ENCODE peak calls at places on chromosomes 4 and X, in six cellular contexts. One of them, this sample, is unnamed.

GRCh38 chr4:40842725-40843401 is 93.1 kb downstream of the NSUN7 start:
- DNase-seq in small intestine: no peak
- DNase-seq in heart left ventricle: no peak
- DNase-seq in upper lobe of right lung: no peak
- DNase-seq in heart right ventricle: no peak
- DNase-seq in mesenchymal stem cell: peak; percentile 51
- DNase-seq in this sample: no peak

GRCh38 chrX:129842510-129843208 is 1.0 kb downstream of the ZDHHC9 start:
- DNase-seq in mesenchymal stem cell: peak; percentile 61
- DNase-seq in heart right ventricle: peak; percentile 18
- DNase-seq in upper lobe of right lung: peak; percentile 64
- DNase-seq in small intestine: peak; percentile 70
- DNase-seq in heart left ventricle: peak; percentile 7
- DNase-seq in this sample: no peak

GRCh38 chrX:99914676-99915075 is 495.4 kb downstream of the PCDH19 start:
- DNase-seq in heart left ventricle: no peak
- DNase-seq in upper lobe of right lung: no peak
- DNase-seq in small intestine: no peak
- DNase-seq in heart right ventricle: no peak
- DNase-seq in mesenchymal stem cell: no peak
- DNase-seq in this sample: no peak

GRCh38 chr4:83378426-83378825 is 43.8 kb upstream of the HPSE start:
- DNase-seq in mesenchymal stem cell: no peak
- DNase-seq in heart right ventricle: no peak
- DNase-seq in small intestine: no peak
- DNase-seq in upper lobe of right lung: no peak
- DNase-seq in heart left ventricle: no peak
- DNase-seq in this sample: no peak

GRCh38 chr4:81648576-81649272 is 177.0 kb upstream of the RASGEF1B start:
- DNase-seq in heart left ventricle: no peak
- DNase-seq in small intestine: peak; percentile 32
- DNase-seq in upper lobe of right lung: no peak
- DNase-seq in heart right ventricle: no peak
- DNase-seq in mesenchymal stem cell: no peak
- DNase-seq in this sample: peak; percentile 10

GRCh38 chr4:14539246-14539645 is 463.0 kb upstream of the CPEB2 start:
- DNase-seq in heart right ventricle: no peak
- DNase-seq in upper lobe of right lung: no peak
- DNase-seq in mesenchymal stem cell: no peak
- DNase-seq in heart left ventricle: no peak
- DNase-seq in small intestine: no peak
- DNase-seq in this sample: no peak

GRCh38 chr4:137609693-137610450 is 77.6 kb upstream of the PCDH18 start:
- DNase-seq in small intestine: no peak
- DNase-seq in upper lobe of right lung: no peak
- DNase-seq in heart right ventricle: no peak
- DNase-seq in heart left ventricle: no peak
- DNase-seq in mesenchymal stem cell: peak; percentile 88
- DNase-seq in this sample: no peak

GRCh38 chrX:67104982-67105757 is 438.7 kb upstream of the AR start:
- DNase-seq in heart left ventricle: peak; percentile 6
- DNase-seq in upper lobe of right lung: no peak
- DNase-seq in mesenchymal stem cell: no peak
- DNase-seq in heart right ventricle: no peak
- DNase-seq in small intestine: no peak
- DNase-seq in this sample: no peak

GRCh38 chr4:155433636-155434360 is 57.0 kb upstream of the MAP9 start:
- DNase-seq in small intestine: no peak
- DNase-seq in heart right ventricle: no peak
- DNase-seq in mesenchymal stem cell: peak; percentile 61
- DNase-seq in upper lobe of right lung: no peak
- DNase-seq in heart left ventricle: no peak
- DNase-seq in this sample: no peak

GRCh38 chr4:85967872-85968271 is 392.0 kb downstream of the MAPK10 start:
- DNase-seq in small intestine: no peak
- DNase-seq in heart right ventricle: no peak
- DNase-seq in mesenchymal stem cell: no peak
- DNase-seq in heart left ventricle: no peak
- DNase-seq in upper lobe of right lung: no peak
- DNase-seq in this sample: no peak

GRCh38 chrX:153226344-153227190 is 47.5 kb downstream of the MAGEA1 start:
- DNase-seq in upper lobe of right lung: peak; percentile 91
- DNase-seq in small intestine: peak; percentile 0
- DNase-seq in heart left ventricle: no peak
- DNase-seq in heart right ventricle: no peak
- DNase-seq in mesenchymal stem cell: peak; percentile 57
- DNase-seq in this sample: no peak

GRCh38 chr4:70930530-70931256 is 28.5 kb downstream of the MOB1B start:
- DNase-seq in heart left ventricle: no peak
- DNase-seq in upper lobe of right lung: no peak
- DNase-seq in mesenchymal stem cell: no peak
- DNase-seq in heart right ventricle: no peak
- DNase-seq in small intestine: no peak
- DNase-seq in this sample: no peak

GRCh38 chr4:152591876-152592275 is 56.0 kb upstream of the FBXW7 start:
- DNase-seq in upper lobe of right lung: no peak
- DNase-seq in small intestine: no peak
- DNase-seq in heart right ventricle: no peak
- DNase-seq in mesenchymal stem cell: no peak
- DNase-seq in heart left ventricle: no peak
- DNase-seq in this sample: no peak

GRCh38 chrX:108322243-108322642 is 116.0 kb downstream of the COL4A6 start:
- DNase-seq in mesenchymal stem cell: no peak
- DNase-seq in upper lobe of right lung: no peak
- DNase-seq in heart left ventricle: no peak
- DNase-seq in heart right ventricle: no peak
- DNase-seq in small intestine: no peak
- DNase-seq in this sample: no peak

GRCh38 chrX:41322821-41323603 is 10.9 kb upstream of the DDX3X start:
- DNase-seq in heart right ventricle: no peak
- DNase-seq in mesenchymal stem cell: no peak
- DNase-seq in upper lobe of right lung: no peak
- DNase-seq in heart left ventricle: no peak
- DNase-seq in small intestine: no peak
- DNase-seq in this sample: no peak

GRCh38 chrX:14529288-14529989 is at the start of gene GLRA2:
- DNase-seq in mesenchymal stem cell: peak; percentile 16
- DNase-seq in heart left ventricle: peak; percentile 3
- DNase-seq in heart right ventricle: no peak
- DNase-seq in small intestine: peak; percentile 6
- DNase-seq in upper lobe of right lung: no peak
- DNase-seq in this sample: no peak

GRCh38 chr4:88002786-88003185 is 4.6 kb upstream of the PKD2 start:
- DNase-seq in mesenchymal stem cell: peak; percentile 68
- DNase-seq in heart left ventricle: no peak
- DNase-seq in heart right ventricle: no peak
- DNase-seq in small intestine: no peak
- DNase-seq in upper lobe of right lung: no peak
- DNase-seq in this sample: no peak

GRCh38 chr4:39469429-39470077 is 10.7 kb downstream of the LIAS start:
- DNase-seq in heart left ventricle: no peak
- DNase-seq in heart right ventricle: no peak
- DNase-seq in mesenchymal stem cell: peak; percentile 91
- DNase-seq in small intestine: peak; percentile 70
- DNase-seq in upper lobe of right lung: no peak
- DNase-seq in this sample: no peak

GRCh38 chr4:158067646-158068045 is 105.2 kb downstream of the GASK1B start:
- DNase-seq in heart left ventricle: no peak
- DNase-seq in upper lobe of right lung: no peak
- DNase-seq in small intestine: no peak
- DNase-seq in heart right ventricle: no peak
- DNase-seq in mesenchymal stem cell: no peak
- DNase-seq in this sample: no peak

GRCh38 chrX:120769576-120770341 is 105.9 kb downstream of the CT47B1 start:
- DNase-seq in upper lobe of right lung: no peak
- DNase-seq in heart left ventricle: no peak
- DNase-seq in mesenchymal stem cell: peak; percentile 17
- DNase-seq in heart right ventricle: no peak
- DNase-seq in small intestine: peak; percentile 16
- DNase-seq in this sample: no peak

GRCh38 chr4:8302331-8302730 is 32.8 kb downstream of the HTRA3 start:
- DNase-seq in small intestine: no peak
- DNase-seq in mesenchymal stem cell: no peak
- DNase-seq in upper lobe of right lung: no peak
- DNase-seq in heart left ventricle: no peak
- DNase-seq in heart right ventricle: no peak
- DNase-seq in this sample: no peak

GRCh38 chr4:8303485-8304281 is 34.1 kb downstream of the HTRA3 start:
- DNase-seq in small intestine: peak; percentile 5
- DNase-seq in upper lobe of right lung: no peak
- DNase-seq in heart left ventricle: no peak
- DNase-seq in heart right ventricle: no peak
- DNase-seq in mesenchymal stem cell: peak; percentile 90
- DNase-seq in this sample: no peak

GRCh38 chr4:8300832-8301231 is 31.3 kb downstream of the HTRA3 start:
- DNase-seq in upper lobe of right lung: no peak
- DNase-seq in mesenchymal stem cell: no peak
- DNase-seq in small intestine: no peak
- DNase-seq in heart left ventricle: no peak
- DNase-seq in heart right ventricle: no peak
- DNase-seq in this sample: no peak

GRCh38 chr4:8304827-8305695 is 35.5 kb downstream of the HTRA3 start:
- DNase-seq in upper lobe of right lung: no peak
- DNase-seq in heart left ventricle: no peak
- DNase-seq in heart right ventricle: no peak
- DNase-seq in mesenchymal stem cell: no peak
- DNase-seq in small intestine: no peak
- DNase-seq in this sample: no peak

DNA sequence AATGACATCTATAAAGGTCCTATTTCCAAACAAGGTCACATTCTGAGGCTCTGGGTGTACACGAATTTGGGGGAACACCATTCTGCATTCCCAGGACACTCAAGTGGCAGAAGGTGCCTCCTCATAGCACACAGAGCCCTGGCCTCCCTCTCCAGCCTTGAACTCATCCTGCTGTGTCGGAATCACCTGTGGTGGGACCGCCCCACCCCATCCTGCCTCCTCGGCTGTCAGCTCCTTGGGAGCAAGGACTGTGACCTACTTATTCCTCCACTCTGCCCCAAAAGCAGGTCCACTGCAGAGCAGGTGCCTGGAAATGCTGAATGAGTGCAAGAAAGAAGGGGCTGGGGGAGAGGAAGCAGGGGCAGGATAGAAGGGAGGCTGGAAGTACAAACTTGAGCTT is 33.5 kb downstream of the HTRA3 start:
- DNase-seq in heart left ventricle: no peak
- DNase-seq in small intestine: no peak
- DNase-seq in heart right ventricle: no peak
- DNase-seq in upper lobe of right lung: no peak
- DNase-seq in mesenchymal stem cell: no peak
- DNase-seq in this sample: no peak
- H3K4me1 ChIP-seq in heart left ventricle: peaks cover 18% of the 10 kb centered on the region
- H3K4me1 ChIP-seq in small intestine: no peaks in the 10 kb centered on the region
- H3K4me1 ChIP-seq in heart right ventricle: peaks cover 14% of the 10 kb centered on the region
- H3K4me1 ChIP-seq in upper lobe of right lung: no peaks in the 10 kb centered on the region
- H3K4me1 ChIP-seq in mesenchymal stem cell: peaks cover 17% of the 10 kb centered on the region
- H3K4me1 ChIP-seq in this sample: no peaks in the 10 kb centered on the region

GRCh38 chr4:76074995-76075600 is 589 bp downstream of the ART3 start:
- DNase-seq in heart left ventricle: no peak
- DNase-seq in small intestine: no peak
- DNase-seq in mesenchymal stem cell: no peak
- DNase-seq in heart right ventricle: no peak
- DNase-seq in upper lobe of right lung: no peak
- DNase-seq in this sample: no peak
- H3K27ac ChIP-seq in heart left ventricle: peak overlapping the region; percentile 34
- H3K27ac ChIP-seq in small intestine: no peak overlapping the region
- H3K27ac ChIP-seq in mesenchymal stem cell: no peak overlapping the region
- H3K27ac ChIP-seq in heart right ventricle: peak overlapping the region; percentile 28
- H3K27ac ChIP-seq in upper lobe of right lung: no peak overlapping the region
- H3K27ac ChIP-seq in this sample: no peak overlapping the region

DNA sequence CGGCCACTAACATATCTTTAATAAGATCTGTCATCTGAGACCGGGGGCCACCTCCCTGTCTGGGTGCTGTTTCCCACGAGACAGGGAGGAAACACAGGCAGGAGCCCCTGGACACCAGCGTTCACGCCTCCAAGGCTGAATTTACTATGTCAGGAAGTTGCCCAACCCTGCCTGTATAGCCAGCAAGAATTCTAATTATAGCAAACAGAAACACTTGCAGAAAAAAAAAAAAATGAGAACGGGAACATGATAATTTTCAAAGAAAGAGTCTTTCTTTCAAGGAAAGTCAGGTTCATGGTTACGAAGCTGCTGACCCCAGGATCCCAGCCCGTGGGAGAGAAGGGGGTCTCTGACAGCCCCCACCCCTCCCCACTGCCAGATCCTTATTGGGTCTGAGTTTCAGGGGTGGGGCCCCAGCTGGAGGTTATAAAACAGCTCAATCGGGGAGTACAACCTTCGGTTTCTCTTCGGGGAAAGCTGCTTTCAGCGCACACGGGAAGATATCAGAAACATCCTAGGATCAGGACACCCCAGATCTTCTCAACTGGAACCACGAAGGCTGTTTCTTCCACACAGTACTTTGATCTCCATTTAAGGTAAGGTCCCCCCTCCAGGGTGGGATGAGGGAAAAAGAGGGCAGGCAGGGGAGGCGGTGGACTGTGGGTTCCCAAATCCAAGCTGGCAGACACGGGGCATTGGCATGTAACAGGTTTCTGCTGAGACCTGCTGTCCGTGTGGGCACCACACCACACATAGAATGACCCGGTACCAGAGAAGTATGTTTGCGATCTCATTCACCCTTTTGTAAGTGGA is at the start of gene IL3RA:
- DNase-seq in heart left ventricle: peak; percentile 61
- DNase-seq in small intestine: no peak
- DNase-seq in upper lobe of right lung: no peak
- DNase-seq in heart right ventricle: no peak
- DNase-seq in mesenchymal stem cell: peak; percentile 75
- DNase-seq in this sample: no peak
- H3K4me1 ChIP-seq in heart left ventricle: peaks cover 5% of the 10 kb centered on the region
- H3K4me1 ChIP-seq in small intestine: no peaks in the 10 kb centered on the region
- H3K4me1 ChIP-seq in upper lobe of right lung: peaks cover 4% of the 10 kb centered on the region
- H3K4me1 ChIP-seq in heart right ventricle: peaks cover 3% of the 10 kb centered on the region
- H3K4me1 ChIP-seq in mesenchymal stem cell: no peaks in the 10 kb centered on the region
- H3K4me1 ChIP-seq in this sample: peaks cover 7% of the 10 kb centered on the region

DNA sequence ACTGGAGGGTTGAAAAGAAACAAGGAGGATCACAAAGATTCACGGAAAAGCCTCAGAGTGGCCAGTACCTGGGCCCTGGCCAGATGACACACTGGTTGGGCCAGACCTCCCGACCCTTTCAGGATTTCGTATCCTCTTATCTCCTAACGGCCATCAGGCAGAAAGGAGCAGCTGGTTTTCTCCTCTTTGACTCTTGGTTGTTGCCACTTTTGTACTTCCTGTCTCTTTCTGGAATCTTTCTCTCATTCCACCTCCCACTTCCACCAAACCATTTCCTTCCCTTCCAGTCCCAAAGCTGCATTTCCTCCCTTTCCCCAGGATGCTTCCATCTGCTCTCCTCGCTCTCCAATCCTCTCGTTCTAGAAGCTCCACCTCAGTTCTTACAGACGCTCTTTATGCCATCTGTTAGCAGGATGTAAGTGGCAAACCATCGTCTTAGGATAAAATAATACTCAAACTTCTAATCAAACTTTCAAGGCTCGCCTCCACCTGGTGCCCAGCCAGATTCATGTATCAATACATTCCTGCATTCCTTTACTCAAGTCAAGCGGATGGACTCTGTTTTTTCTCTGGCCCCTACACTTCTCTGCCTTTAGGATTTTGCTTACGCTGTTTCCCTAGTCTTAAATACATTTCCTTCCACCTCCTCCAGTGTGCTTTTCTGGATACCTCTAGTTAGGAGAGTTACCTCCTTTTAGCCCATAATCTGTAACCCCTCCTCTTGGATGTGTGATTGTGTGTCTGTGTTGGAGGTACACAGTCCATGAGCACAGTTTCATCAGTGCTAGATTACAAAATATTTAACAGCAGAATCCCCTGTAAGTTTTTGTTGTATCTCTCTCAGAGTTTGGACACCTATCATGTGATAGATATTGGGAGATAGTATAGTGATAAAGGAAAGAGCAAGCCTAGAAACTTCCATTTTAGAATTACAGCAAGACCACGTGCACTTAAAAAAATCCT is 70.4 kb downstream of the LDB2 start:
- DNase-seq in upper lobe of right lung: no peak
- DNase-seq in heart left ventricle: peak; percentile 14
- DNase-seq in heart right ventricle: peak; percentile 20
- DNase-seq in small intestine: no peak
- DNase-seq in mesenchymal stem cell: no peak
- DNase-seq in this sample: no peak
- H3K27ac ChIP-seq in upper lobe of right lung: peak overlapping the region; percentile 31
- H3K27ac ChIP-seq in heart left ventricle: peak overlapping the region; percentile 75
- H3K27ac ChIP-seq in heart right ventricle: peak overlapping the region; percentile 64
- H3K27ac ChIP-seq in small intestine: peak overlapping the region; percentile 11
- H3K27ac ChIP-seq in mesenchymal stem cell: no peak overlapping the region
- H3K27ac ChIP-seq in this sample: no peak overlapping the region